ENCODE peak calls at places on chromosomes 7 and 10, in five cellular contexts. One of them, this sample, is unnamed.

GRCh38 chr10:83680470-83680891 is 458.8 kb upstream of the GHITM start:
- DNase-seq in progenitor cell of endocrine pancreas: no peak
- DNase-seq in cerebellum: no peak
- DNase-seq in NCI-H146: no peak
- DNase-seq in brain microvascular endothelial cell: no peak
- DNase-seq in this sample: no peak

GRCh38 chr10:58389024-58389423 is 3.8 kb downstream of the TFAM start:
- DNase-seq in progenitor cell of endocrine pancreas: no peak
- DNase-seq in cerebellum: no peak
- DNase-seq in NCI-H146: no peak
- DNase-seq in brain microvascular endothelial cell: no peak
- DNase-seq in this sample: no peak

GRCh38 chr10:31262672-31263071 is 56.3 kb upstream of the ZEB1 start:
- DNase-seq in progenitor cell of endocrine pancreas: no peak
- DNase-seq in cerebellum: no peak
- DNase-seq in NCI-H146: no peak
- DNase-seq in brain microvascular endothelial cell: peak
- DNase-seq in this sample: no peak

GRCh38 chr10:64506963-64507362 is 985.8 kb downstream of the REEP3 start:
- DNase-seq in progenitor cell of endocrine pancreas: no peak
- DNase-seq in cerebellum: no peak
- DNase-seq in NCI-H146: no peak
- DNase-seq in brain microvascular endothelial cell: no peak
- DNase-seq in this sample: no peak

GRCh38 chr7:140003913-140004382 is 58.8 kb downstream of the PARP12 start:
- DNase-seq in progenitor cell of endocrine pancreas: no peak
- DNase-seq in cerebellum: peak
- DNase-seq in NCI-H146: peak
- DNase-seq in brain microvascular endothelial cell: peak
- DNase-seq in this sample: no peak

GRCh38 chr10:71089162-71089561 is 123.2 kb upstream of the UNC5B start:
- DNase-seq in progenitor cell of endocrine pancreas: no peak
- DNase-seq in cerebellum: no peak
- DNase-seq in NCI-H146: no peak
- DNase-seq in brain microvascular endothelial cell: no peak
- DNase-seq in this sample: no peak

GRCh38 chr10:29881336-29881751 is 178.0 kb downstream of the JCAD start:
- DNase-seq in progenitor cell of endocrine pancreas: no peak
- DNase-seq in cerebellum: no peak
- DNase-seq in NCI-H146: no peak
- DNase-seq in brain microvascular endothelial cell: no peak
- DNase-seq in this sample: no peak

GRCh38 chr10:29608476-29609301 is 26.1 kb downstream of the SVIL start:
- DNase-seq in progenitor cell of endocrine pancreas: no peak
- DNase-seq in cerebellum: no peak
- DNase-seq in NCI-H146: no peak
- DNase-seq in brain microvascular endothelial cell: no peak
- DNase-seq in this sample: no peak

GRCh38 chr7:27235387-27236052 is 7.1 kb upstream of the EVX1 start:
- DNase-seq in progenitor cell of endocrine pancreas: peak
- DNase-seq in cerebellum: no peak
- DNase-seq in NCI-H146: peak
- DNase-seq in brain microvascular endothelial cell: peak
- DNase-seq in this sample: peak

GRCh38 chr10:50575477-50576244 is 48.1 kb downstream of the SGMS1 start:
- DNase-seq in progenitor cell of endocrine pancreas: no peak
- DNase-seq in cerebellum: no peak
- DNase-seq in NCI-H146: no peak
- DNase-seq in brain microvascular endothelial cell: no peak
- DNase-seq in this sample: no peak

GRCh38 chr7:27126596-27127327 is 3.8 kb downstream of the HOXA4 start:
- DNase-seq in progenitor cell of endocrine pancreas: no peak
- DNase-seq in cerebellum: no peak
- DNase-seq in NCI-H146: no peak
- DNase-seq in brain microvascular endothelial cell: no peak
- DNase-seq in this sample: no peak

GRCh38 chr7:141339603-141340002 is 211.6 kb upstream of the AGK start:
- DNase-seq in progenitor cell of endocrine pancreas: no peak
- DNase-seq in cerebellum: no peak
- DNase-seq in NCI-H146: peak
- DNase-seq in brain microvascular endothelial cell: no peak
- DNase-seq in this sample: no peak

GRCh38 chr10:120456626-120457430 is at the start of gene PLPP4:
- DNase-seq in progenitor cell of endocrine pancreas: peak
- DNase-seq in cerebellum: peak
- DNase-seq in NCI-H146: peak
- DNase-seq in brain microvascular endothelial cell: peak
- DNase-seq in this sample: peak

GRCh38 chr7:113890326-113891030 is 28.3 kb downstream of the PPP1R3A start:
- DNase-seq in progenitor cell of endocrine pancreas: no peak
- DNase-seq in cerebellum: no peak
- DNase-seq in NCI-H146: no peak
- DNase-seq in brain microvascular endothelial cell: peak
- DNase-seq in this sample: no peak

GRCh38 chr7:146002431-146003078 is 114.0 kb upstream of the CNTNAP2 start:
- DNase-seq in progenitor cell of endocrine pancreas: no peak
- DNase-seq in cerebellum: no peak
- DNase-seq in NCI-H146: no peak
- DNase-seq in brain microvascular endothelial cell: peak
- DNase-seq in this sample: no peak

GRCh38 chr10:126561499-126562208 is 108.8 kb downstream of the C10orf90 start:
- DNase-seq in progenitor cell of endocrine pancreas: no peak
- DNase-seq in cerebellum: no peak
- DNase-seq in NCI-H146: peak
- DNase-seq in brain microvascular endothelial cell: no peak
- DNase-seq in this sample: no peak

GRCh38 chr10:68666280-68666760 is 54.7 kb upstream of the CCAR1 start:
- DNase-seq in progenitor cell of endocrine pancreas: no peak
- DNase-seq in cerebellum: no peak
- DNase-seq in NCI-H146: no peak
- DNase-seq in brain microvascular endothelial cell: peak
- DNase-seq in this sample: no peak

GRCh38 chr7:591856-592628 is 72.4 kb upstream of the PDGFA start:
- DNase-seq in progenitor cell of endocrine pancreas: no peak
- DNase-seq in cerebellum: no peak
- DNase-seq in NCI-H146: no peak
- DNase-seq in brain microvascular endothelial cell: no peak
- DNase-seq in this sample: no peak

GRCh38 chr10:70537398-70538194 is 59.0 kb downstream of the PALD1 start:
- DNase-seq in progenitor cell of endocrine pancreas: peak
- DNase-seq in cerebellum: no peak
- DNase-seq in NCI-H146: peak
- DNase-seq in brain microvascular endothelial cell: no peak
- DNase-seq in this sample: peak

GRCh38 chr10:120480065-120480600 is 23.1 kb downstream of the PLPP4 start:
- DNase-seq in progenitor cell of endocrine pancreas: no peak
- DNase-seq in cerebellum: no peak
- DNase-seq in NCI-H146: no peak
- DNase-seq in brain microvascular endothelial cell: no peak
- DNase-seq in this sample: no peak

GRCh38 chr7:133253522-133253882 is 624 bp downstream of the EXOC4 start:
- DNase-seq in progenitor cell of endocrine pancreas: no peak
- DNase-seq in cerebellum: peak
- DNase-seq in NCI-H146: peak
- DNase-seq in brain microvascular endothelial cell: no peak
- DNase-seq in this sample: no peak

GRCh38 chr7:140972876-140973829 is 41.6 kb downstream of the MRPS33 start:
- DNase-seq in progenitor cell of endocrine pancreas: no peak
- DNase-seq in cerebellum: no peak
- DNase-seq in NCI-H146: no peak
- DNase-seq in brain microvascular endothelial cell: no peak
- DNase-seq in this sample: no peak

GRCh38 chr10:24681476-24682088 is 42.1 kb downstream of the ARHGAP21 start:
- DNase-seq in progenitor cell of endocrine pancreas: no peak
- DNase-seq in cerebellum: no peak
- DNase-seq in NCI-H146: peak
- DNase-seq in brain microvascular endothelial cell: no peak
- DNase-seq in this sample: no peak